ENCODE peak calls at places on chromosomes 1 and 21, in five cellular contexts. Z is A549, X is IMR-90, Y is GM12878, W is K562. M is an unnamed sample.

GRCh38 chr1:155650231-155650757 is 38.3 kb downstream of the YY1AP1 start:
- DNase-seq in Z (no peak), X (no peak), Y (no peak), W (no peak), M (no peak)

GRCh38 chr1:39671793-39672550 is at the start of gene NT5C1A:
- DNase-seq in Z (no peak), X (no peak), Y (no peak), W (peak), M (peak)

GRCh38 chr21:39373634-39374033 is 24.7 kb upstream of the HMGN1 start:
- DNase-seq in Z (peak), X (peak), Y (no peak), W (peak), M (peak)

GRCh38 chr1:159881930-159882839 is 17.8 kb downstream of the CFAP45 start:
- DNase-seq in Z (peak), X (peak), Y (no peak), W (peak), M (peak)

GRCh38 chr1:203276916-203277535 is 28.3 kb upstream of the BTG2 start:
- DNase-seq in Z (no peak), X (no peak), Y (no peak), W (no peak), M (no peak)

GRCh38 chr1:25697426-25698220 is 81.0 kb downstream of the MAN1C1 start:
- DNase-seq in Z (no peak), X (no peak), Y (no peak), W (no peak), M (no peak)

GRCh38 chr1:41418868-41419583 is 57.8 kb downstream of the FOXO6 start:
- DNase-seq in Z (peak), X (peak), Y (no peak), W (no peak), M (no peak)

GRCh38 chr1:197942042-197942441 is 24.9 kb downstream of the LHX9 start:
- DNase-seq in Z (no peak), X (no peak), Y (no peak), W (no peak), M (no peak)

GRCh38 chr21:42040411-42041180 is 30.4 kb upstream of the ZBTB21 start:
- DNase-seq in Z (peak), X (peak), Y (no peak), W (no peak), M (no peak)

GRCh38 chr1:943545-944340 is 15.3 kb downstream of the NOC2L start:
- DNase-seq in Z (peak), X (no peak), Y (no peak), W (no peak), M (no peak)

GRCh38 chr1:214074477-214074876 is 86.7 kb downstream of the PROX1 start:
- DNase-seq in Z (no peak), X (no peak), Y (no peak), W (no peak), M (no peak)

GRCh38 chr1:157438236-157439012 is 113.9 kb downstream of the FCRL5 start:
- DNase-seq in Z (no peak), X (no peak), Y (no peak), W (no peak), M (no peak)

GRCh38 chr1:47565676-47566075 is 127.8 kb downstream of the FOXD2 start:
- DNase-seq in Z (no peak), X (no peak), Y (no peak), W (no peak), M (no peak)

GRCh38 chr1:13911697-13912619 is 212.0 kb downstream of the PRDM2 start:
- DNase-seq in Z (no peak), X (no peak), Y (peak), W (no peak), M (no peak)

GRCh38 chr21:43734131-43734634 is 15.3 kb downstream of the PDXK start:
- DNase-seq in Z (no peak), X (no peak), Y (no peak), W (no peak), M (no peak)

GRCh38 chr21:45937721-45938452 is 43.7 kb upstream of the COL6A1 start:
- DNase-seq in Z (no peak), X (no peak), Y (no peak), W (no peak), M (no peak)

GRCh38 chr1:245197911-245198379 is 43.2 kb downstream of the KIF26B start:
- DNase-seq in Z (no peak), X (peak), Y (no peak), W (no peak), M (no peak)

GRCh38 chr21:21714396-21714795 is 716.2 kb downstream of the NCAM2 start:
- DNase-seq in Z (no peak), X (peak), Y (no peak), W (no peak), M (no peak)

GRCh38 chr21:37939251-37939650 is 23.0 kb upstream of the KCNJ6 start:
- DNase-seq in Z (no peak), X (no peak), Y (no peak), W (no peak), M (no peak)

GRCh38 chr1:173549813-173550212 is 53.1 kb downstream of the SLC9C2 start:
- DNase-seq in Z (no peak), X (no peak), Y (no peak), W (no peak), M (no peak)

GRCh38 chr1:181043025-181043880 is 9.5 kb downstream of the MR1 start:
- DNase-seq in Z (peak), X (peak), Y (no peak), W (no peak), M (no peak)

GRCh38 chr1:189681252-189681919 is 796.3 kb downstream of the BRINP3 start:
- DNase-seq in Z (peak), X (no peak), Y (no peak), W (no peak), M (no peak)

GRCh38 chr1:39105061-39105840 is 79.1 kb downstream of the NDUFS5 start:
- DNase-seq in Z (peak), X (peak), Y (no peak), W (peak), M (peak)

GRCh38 chr1:85464497-85465098 is 361 bp downstream of the DDAH1 start:
- DNase-seq in Z (peak), X (peak), Y (no peak), W (no peak), M (peak)

GRCh38 chr21:38488640-38489282 is 9.5 kb downstream of the ERG start:
- DNase-seq in Z (no peak), X (no peak), Y (no peak), W (no peak), M (no peak)

GRCh38 chr21:35457097-35457496 is 408.0 kb upstream of the RUNX1 start:
- DNase-seq in Z (no peak), X (no peak), Y (no peak), W (no peak), M (no peak)

GRCh38 chr1:39081266-39082139 is 55.4 kb downstream of the NDUFS5 start:
- DNase-seq in Z (no peak), X (no peak), Y (no peak), W (peak), M (peak)

GRCh38 chr1:110714419-110715107 is 39.8 kb upstream of the KCNA3 start:
- DNase-seq in Z (no peak), X (no peak), Y (no peak), W (no peak), M (no peak)

GRCh38 chr21:46557469-46557868 is 47.4 kb downstream of the S100B start:
- DNase-seq in Z (no peak), X (no peak), Y (no peak), W (no peak), M (no peak)

GRCh38 chr1:152444045-152444444 is 30.0 kb upstream of the CRNN start:
- DNase-seq in Z (no peak), X (no peak), Y (no peak), W (no peak), M (no peak)

GRCh38 chr1:52659851-52660596 is 27.1 kb downstream of the SHISAL2A start:
- DNase-seq in Z (no peak), X (no peak), Y (no peak), W (no peak), M (no peak)

GRCh38 chr1:163147019-163147418 is 55.7 kb downstream of the RGS5 start:
- DNase-seq in Z (no peak), X (no peak), Y (no peak), W (no peak), M (no peak)

GRCh38 chr1:61506231-61506630 is 218.7 kb downstream of the TM2D1 start:
- DNase-seq in Z (no peak), X (no peak), Y (no peak), W (no peak), M (no peak)

GRCh38 chr1:146007048-146007784 is 10.8 kb upstream of the TXNIP start:
- DNase-seq in Z (peak), X (peak), Y (peak), W (peak), M (peak)

GRCh38 chr1:98963359-98963758 is 41.3 kb downstream of the PLPPR5 start:
- DNase-seq in Z (no peak), X (peak), Y (no peak), W (no peak), M (no peak)

GRCh38 chr1:206578959-206579358 is 33.3 kb downstream of the EIF2D start:
- DNase-seq in Z (no peak), X (no peak), Y (no peak), W (no peak), M (no peak)

GRCh38 chr1:225629483-225629882 is 23.4 kb downstream of the ENAH start:
- DNase-seq in Z (no peak), X (no peak), Y (no peak), W (no peak), M (no peak)

GRCh38 chr21:29943885-29944284 is 4.1 kb upstream of the GRIK1 start:
- DNase-seq in Z (no peak), X (no peak), Y (no peak), W (no peak), M (no peak)

GRCh38 chr1:89701746-89702241 is 68.9 kb downstream of the LRRC8C start:
- DNase-seq in Z (no peak), X (peak), Y (no peak), W (peak), M (no peak)

GRCh38 chr1:67484492-67484891 is 54.3 kb upstream of the SERBP1 start:
- DNase-seq in Z (no peak), X (no peak), Y (no peak), W (no peak), M (no peak)

GRCh38 chr1:67476006-67476482 is 45.8 kb upstream of the SERBP1 start:
- DNase-seq in Z (no peak), X (no peak), Y (no peak), W (no peak), M (no peak)

GRCh38 chr1:67482733-67483482 is 52.7 kb upstream of the SERBP1 start:
- DNase-seq in Z (no peak), X (no peak), Y (no peak), W (no peak), M (no peak)

GRCh38 chr1:67476906-67477305 is 46.7 kb upstream of the SERBP1 start:
- DNase-seq in Z (no peak), X (no peak), Y (no peak), W (no peak), M (no peak)

DNA sequence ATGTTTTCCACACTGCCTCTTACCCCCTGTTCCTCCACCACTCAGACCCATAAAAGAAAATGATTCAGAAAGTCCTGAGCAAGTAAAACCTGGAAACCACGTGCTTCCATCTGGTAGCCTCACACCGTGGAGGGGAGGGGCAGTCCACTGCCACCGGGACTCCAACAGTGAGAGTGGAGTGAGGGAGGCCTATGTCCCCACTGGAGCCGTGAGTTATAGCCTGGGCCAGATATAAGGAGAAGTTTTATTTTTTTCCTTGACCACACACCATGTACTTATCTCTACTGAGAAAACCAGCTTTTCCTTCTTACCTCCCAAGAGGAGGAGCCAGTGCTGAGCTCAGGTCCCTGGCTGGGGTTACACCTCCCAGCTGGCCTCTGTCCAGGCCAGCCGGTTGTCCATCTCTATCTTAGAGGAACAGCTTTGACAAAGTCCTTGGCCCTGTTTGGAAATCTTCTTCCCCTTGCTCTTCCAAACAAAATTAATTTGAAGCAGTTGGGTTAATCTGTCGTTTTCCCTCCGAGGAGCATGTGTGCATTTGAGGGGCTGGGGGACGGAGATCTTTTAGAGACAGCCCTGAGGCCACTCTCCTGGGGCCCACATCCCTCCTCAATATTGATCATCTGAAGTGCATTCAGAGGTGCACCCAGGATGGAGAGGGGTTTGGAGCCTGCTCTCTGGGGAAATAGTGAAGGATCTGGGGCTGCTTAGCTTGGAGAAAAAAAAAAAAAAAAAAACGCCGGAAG is 49.1 kb upstream of the SERBP1 start:
- DNase-seq in Z (no peak), X (no peak), Y (no peak), W (peak), M (peak)
- TF ChIP-seq BHLHE40 in Z (no peak), X (no peak), Y (no peak), W (no peak), M (no peak)

GRCh38 chr1:212507361-212507760 is 74.6 kb downstream of the NENF start:
- DNase-seq in Z (no peak), X (no peak), Y (no peak), W (no peak), M (no peak)
- TF ChIP-seq BHLHE40 in Z (no peak), X (no peak), Y (no peak), W (no peak), M (no peak)

DNA sequence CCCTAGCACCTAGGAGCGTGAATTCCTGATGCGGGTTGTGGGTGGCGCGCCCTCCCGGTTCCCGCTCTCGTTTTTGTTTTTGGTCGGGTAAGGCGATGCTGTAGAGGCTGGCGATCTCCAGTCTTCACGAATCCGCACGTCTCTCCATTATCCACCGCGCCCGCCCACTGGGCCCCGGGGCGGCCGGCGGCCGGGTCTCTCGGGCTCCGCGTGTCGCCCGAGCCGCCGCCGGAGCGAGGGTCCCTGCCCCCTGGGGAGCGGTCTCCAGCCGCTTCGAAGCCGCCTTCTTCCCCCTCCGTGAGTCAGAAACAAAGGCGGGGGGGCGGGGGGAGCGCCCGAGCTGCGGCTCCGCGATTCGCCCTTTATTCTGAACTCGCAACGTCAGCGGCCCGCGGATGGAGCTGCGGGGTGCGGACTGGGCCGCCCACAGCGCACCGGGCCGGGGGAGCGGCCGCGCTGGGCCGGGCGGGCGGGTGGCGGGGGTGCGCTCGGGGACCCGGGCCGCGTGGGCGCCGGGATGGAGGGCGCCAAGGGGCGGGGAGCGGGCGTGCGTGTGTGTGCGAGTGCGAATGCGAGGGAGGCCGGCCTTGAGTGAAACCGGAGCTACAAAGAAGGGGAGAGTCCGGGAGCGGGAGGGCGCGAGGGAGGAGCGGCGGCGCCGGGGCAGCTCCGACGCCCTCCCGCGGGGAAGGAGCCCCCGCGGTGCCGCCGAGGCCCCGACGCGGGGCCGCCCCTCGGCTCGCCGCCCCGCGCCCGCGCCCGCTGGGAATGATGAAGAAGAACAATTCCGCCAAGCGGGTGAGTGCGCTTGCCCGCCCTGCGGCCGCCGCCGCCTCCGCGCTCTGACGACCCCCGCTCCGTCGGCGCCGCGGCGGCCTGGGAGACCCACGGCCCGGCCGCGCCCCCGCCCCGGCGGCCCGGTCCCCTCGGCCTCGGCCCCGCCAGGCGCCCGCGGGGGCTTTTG is at the start of gene PLEKHO1:
- DNase-seq in Z (peak), X (peak), Y (no peak), W (peak), M (peak)
- TF ChIP-seq BHLHE40 in Z (no peak), X (no peak), Y (no peak), W (no peak), M (no peak)

DNA sequence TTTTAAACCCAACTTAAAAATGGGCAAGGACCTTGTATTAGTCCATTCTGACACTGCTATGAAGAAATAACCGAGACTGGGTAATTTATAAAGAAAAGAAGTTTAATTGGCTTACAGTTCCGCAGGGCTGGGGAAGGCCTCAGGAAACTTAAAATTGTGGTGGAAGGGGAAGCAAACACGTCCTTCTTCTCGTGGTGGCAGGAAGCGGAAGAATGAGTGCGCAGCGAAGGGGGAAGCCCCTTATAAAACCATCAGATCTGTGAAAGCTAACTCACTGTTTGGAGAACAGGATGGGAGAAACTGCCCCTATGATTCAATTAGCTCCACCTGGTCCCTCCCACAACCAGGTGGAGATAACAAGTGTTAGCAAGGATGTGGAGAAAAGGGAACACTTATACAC is 237.7 kb downstream of the SEC16B start:
- DNase-seq in Z (no peak), X (no peak), Y (no peak), W (no peak), M (no peak)
- TF ChIP-seq BHLHE40 in Z (no peak), X (no peak), Y (no peak), W (no peak), M (no peak)

M was measured in HEK293T.